ENCODE peak calls at places on chromosome 3, in ten cellular contexts. A is epithelial cell of esophagus, K is fibroblast of pulmonary artery, F is breast epithelium, Q is PC-9, P is retinal pigment epithelial cell, U is A549, B is foreskin fibroblast, L is thyroid gland, E is ovary. R is an unnamed sample.

GRCh38 chr3:94115482-94115881 is 52.6 kb downstream of the NSUN3 start:
- DNase-seq in B (peak), L (no peak), A (peak), Q (no peak), K (peak), F (no peak), P (no peak), U (peak), E (no peak), R (no peak)

GRCh38 chr3:8319935-8320634 is 181.5 kb upstream of the LMCD1 start:
- DNase-seq in P (peak), U (peak), A (peak), K (peak), L (no peak), E (no peak), F (no peak), B (peak), Q (peak), R (peak)

GRCh38 chr3:12288466-12289129 is at the start of gene PPARG:
- DNase-seq in F (no peak), A (peak), Q (peak), P (peak), B (peak), E (peak), L (peak), K (peak), U (peak), R (no peak)

GRCh38 chr3:31242561-31242960 is 290.2 kb upstream of the STT3B start:
- DNase-seq in A (no peak), E (no peak), U (no peak), Q (no peak), F (no peak), B (no peak), K (no peak), P (no peak), L (no peak), R (no peak)

GRCh38 chr3:57949779-57950618 is 58.2 kb upstream of the FLNB start:
- DNase-seq in P (no peak), B (peak), Q (peak), U (peak), K (no peak), F (no peak), E (peak), A (peak), L (peak), R (peak)

GRCh38 chr3:68123231-68123630 is 468.8 kb upstream of the SUCLG2 start:
- DNase-seq in E (no peak), Q (no peak), U (no peak), P (no peak), A (no peak), L (no peak), K (no peak), F (no peak), B (no peak), R (no peak)

GRCh38 chr3:126573492-126574117 is 14.9 kb upstream of the C3orf22 start:
- DNase-seq in L (peak), P (no peak), A (peak), K (no peak), E (no peak), B (no peak), U (peak), F (no peak), Q (no peak), R (no peak)

GRCh38 chr3:13012228-13012691 is 61.0 kb downstream of the IQSEC1 start:
- DNase-seq in K (peak), P (no peak), Q (no peak), A (no peak), E (no peak), L (peak), U (no peak), B (peak), F (no peak), R (no peak)

GRCh38 chr3:13125092-13126015 is 52.1 kb upstream of the IQSEC1 start:
- DNase-seq in B (no peak), U (no peak), Q (no peak), K (no peak), L (no peak), P (no peak), F (no peak), E (no peak), A (no peak), R (no peak)

GRCh38 chr3:156948402-156949210 is 122.5 kb downstream of the LEKR1 start:
- DNase-seq in A (no peak), U (no peak), F (no peak), K (no peak), B (no peak), L (no peak), Q (no peak), P (no peak), E (no peak), R (no peak)

GRCh38 chr3:188979669-188980311 is 192.0 kb upstream of the TPRG1 start:
- DNase-seq in U (no peak), K (no peak), F (no peak), B (peak), L (peak), E (no peak), A (no peak), Q (no peak), P (no peak), R (no peak)

GRCh38 chr3:160909917-160910316 is 153.9 kb downstream of the PPM1L start:
- DNase-seq in Q (no peak), F (no peak), K (no peak), B (no peak), A (no peak), E (no peak), L (no peak), P (no peak), U (no peak), R (no peak)

GRCh38 chr3:160904691-160905090 is 148.7 kb downstream of the PPM1L start:
- DNase-seq in F (no peak), B (no peak), Q (no peak), L (no peak), U (no peak), K (no peak), P (no peak), A (no peak), E (no peak), R (no peak)
- H3K4me3 ChIP-seq in F (no peak), B (no peak), Q (no peak), L (no peak), U (no peak), K (no peak), P (no peak), A (no peak), E (no peak), R (no peak)

GRCh38 chr3:169992156-169992555 is 25.5 kb downstream of the SEC62 start:
- DNase-seq in Q (no peak), A (no peak), K (no peak), L (no peak), B (no peak), F (no peak), P (no peak), U (no peak), E (no peak), R (no peak)

GRCh38 chr3:169996063-169996462 is 29.5 kb downstream of the SEC62 start:
- DNase-seq in U (no peak), B (no peak), F (no peak), L (no peak), A (no peak), K (no peak), E (no peak), Q (no peak), P (no peak), R (no peak)

GRCh38 chr3:169998668-169999131 is 32.1 kb downstream of the SEC62 start:
- DNase-seq in P (no peak), Q (peak), E (no peak), L (no peak), A (peak), F (no peak), U (peak), B (peak), K (peak), R (peak)

GRCh38 chr3:169990431-169990830 is 23.8 kb downstream of the SEC62 start:
- DNase-seq in P (no peak), K (no peak), B (no peak), U (no peak), Q (no peak), F (no peak), L (no peak), E (no peak), A (no peak), R (no peak)

DNA sequence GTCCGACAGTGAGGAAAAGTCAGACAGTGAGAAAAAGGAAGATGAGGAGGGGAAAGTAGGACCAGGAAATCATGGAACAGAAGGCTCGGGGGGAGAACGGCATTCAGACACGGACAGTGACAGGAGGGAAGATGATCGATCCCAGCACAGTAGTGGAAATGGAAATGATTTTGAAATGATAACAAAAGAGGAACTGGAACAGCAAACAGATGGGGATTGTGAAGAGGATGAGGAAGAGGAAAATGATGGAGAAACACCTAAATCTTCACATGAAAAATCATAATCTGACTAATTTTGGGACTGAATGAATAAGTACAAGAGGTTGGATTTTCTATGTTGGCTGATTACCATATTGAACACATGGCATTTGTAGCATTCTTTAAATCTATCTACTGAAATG is 26.2 kb downstream of the SEC62 start:
- DNase-seq in F (no peak), E (no peak), A (no peak), Q (no peak), K (no peak), P (no peak), L (no peak), B (no peak), U (no peak), R (no peak)
- TF ChIP-seq CTCF in F (no peak), E (no peak), A (no peak), Q (no peak), K (no peak), P (no peak), L (no peak), B (no peak), U (no peak), R (no peak)

DNA sequence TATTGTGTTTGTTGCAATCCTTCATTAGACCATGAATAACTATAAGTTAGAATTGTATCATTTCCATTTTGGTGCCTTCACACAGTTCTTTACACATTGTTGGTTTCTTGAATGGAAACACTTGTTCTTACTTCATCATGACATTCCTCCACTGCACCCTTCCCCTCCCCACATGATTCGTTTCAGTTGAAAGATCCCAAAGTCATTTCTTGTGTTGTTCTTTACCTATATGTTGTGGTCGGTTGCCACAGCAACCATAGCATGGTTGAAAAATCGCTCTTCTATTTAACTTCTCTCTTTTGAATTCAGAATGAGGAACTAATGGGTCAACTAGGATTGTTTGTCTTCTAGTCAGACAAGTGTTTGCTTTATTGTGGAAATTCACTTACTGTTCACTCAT is 103.3 kb downstream of the IL1RAP start:
- DNase-seq in F (no peak), K (no peak), Q (peak), L (no peak), P (no peak), B (no peak), E (no peak), U (peak), A (peak), R (peak)
- H3K4me3 ChIP-seq in F (no peak), K (no peak), Q (no peak), L (no peak), P (no peak), B (no peak), E (no peak), U (no peak), A (no peak), R (no peak)

DNA sequence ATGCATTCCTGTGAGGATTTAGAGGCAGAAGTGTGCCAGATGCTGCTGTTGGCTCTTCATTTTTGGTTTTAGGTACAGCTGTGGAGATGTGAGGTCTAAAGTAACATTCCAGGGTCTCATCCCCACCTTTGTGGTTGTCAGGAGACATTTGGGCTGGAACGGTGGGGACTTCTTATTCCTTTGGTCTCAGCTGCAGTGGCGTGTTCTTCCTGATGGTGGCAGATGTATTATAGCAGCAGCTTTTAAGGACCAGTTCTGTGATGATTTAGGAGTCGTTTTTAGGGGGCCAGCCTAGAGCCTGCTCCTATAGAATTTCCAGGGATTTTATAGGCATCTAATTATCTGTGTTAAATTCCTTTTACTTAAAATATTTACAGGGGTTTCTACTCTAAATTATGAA is 221.0 kb upstream of the EOMES start:
- DNase-seq in A (peak), U (peak), K (peak), F (no peak), B (peak), P (no peak), E (no peak), Q (no peak), L (no peak), R (no peak)
- TF ChIP-seq CTCF in A (peak), U (peak), K (peak), F (no peak), B (peak), P (peak), E (no peak), Q (peak), L (no peak), R (peak)

DNA sequence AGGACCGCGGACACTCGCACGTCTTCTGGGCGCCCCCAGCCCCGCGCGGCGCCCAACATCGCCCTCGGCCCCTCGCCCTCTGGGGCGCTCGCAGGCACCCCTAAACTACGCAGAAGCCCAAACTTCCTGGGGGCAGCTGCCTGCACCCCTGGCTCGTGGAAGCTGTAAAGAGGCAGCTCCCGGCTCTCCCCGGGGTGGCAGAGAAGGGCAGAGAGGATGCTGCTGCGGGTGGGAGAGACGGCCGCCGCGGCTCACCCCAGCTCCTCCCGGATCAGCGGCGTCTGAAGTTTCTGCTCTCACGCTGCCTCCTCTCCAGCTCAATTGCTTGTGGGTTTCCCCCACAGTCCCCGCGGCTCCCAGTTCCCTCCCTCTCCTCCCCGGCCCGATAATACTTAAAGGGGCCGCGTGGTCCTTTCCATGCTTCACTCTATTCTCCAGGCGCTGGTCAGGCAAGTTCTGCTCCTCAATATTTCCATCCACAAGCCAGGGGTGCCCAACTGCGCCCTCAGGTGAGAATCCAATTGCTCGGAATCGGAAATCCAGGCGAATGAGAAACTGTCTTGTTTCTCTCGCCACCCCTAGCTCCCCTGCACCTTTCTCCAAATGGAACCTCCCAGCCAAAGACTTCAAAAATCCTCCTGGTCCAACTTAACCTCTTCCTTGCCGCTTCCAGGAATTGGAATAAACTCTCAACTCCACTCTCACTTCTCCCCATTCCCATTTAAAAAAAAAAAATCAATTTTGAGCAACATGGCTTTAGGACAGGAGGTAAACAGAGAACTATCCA is 748.5 kb downstream of the ROBO1 start:
- DNase-seq in K (peak), A (peak), P (peak), E (peak), L (peak), Q (peak), F (peak), B (peak), U (peak), R (no peak)
- H3K4me3 ChIP-seq in K (peak), A (peak), P (peak), E (peak), L (peak), Q (peak), F (peak), B (peak), U (peak), R (peak)

GRCh38 chr3:16430717-16431630 is 82.5 kb downstream of the RFTN1 start:
- DNase-seq in P (no peak), U (no peak), A (no peak), K (no peak), B (no peak), F (no peak), E (no peak), L (no peak), Q (no peak), R (no peak)

GRCh38 chr3:16429086-16429485 is 84.4 kb downstream of the RFTN1 start:
- DNase-seq in A (peak), K (no peak), Q (no peak), F (no peak), E (no peak), P (no peak), U (no peak), B (peak), L (no peak), R (no peak)

GRCh38 chr3:16433701-16434151 is 79.8 kb downstream of the RFTN1 start:
- DNase-seq in A (no peak), Q (no peak), F (no peak), K (no peak), L (no peak), B (no peak), U (no peak), E (no peak), P (no peak), R (no peak)

GRCh38 chr3:16437640-16438039 is 75.9 kb downstream of the RFTN1 start:
- DNase-seq in A (no peak), B (no peak), Q (no peak), U (no peak), L (no peak), P (no peak), K (no peak), F (no peak), E (no peak), R (no peak)

DNA sequence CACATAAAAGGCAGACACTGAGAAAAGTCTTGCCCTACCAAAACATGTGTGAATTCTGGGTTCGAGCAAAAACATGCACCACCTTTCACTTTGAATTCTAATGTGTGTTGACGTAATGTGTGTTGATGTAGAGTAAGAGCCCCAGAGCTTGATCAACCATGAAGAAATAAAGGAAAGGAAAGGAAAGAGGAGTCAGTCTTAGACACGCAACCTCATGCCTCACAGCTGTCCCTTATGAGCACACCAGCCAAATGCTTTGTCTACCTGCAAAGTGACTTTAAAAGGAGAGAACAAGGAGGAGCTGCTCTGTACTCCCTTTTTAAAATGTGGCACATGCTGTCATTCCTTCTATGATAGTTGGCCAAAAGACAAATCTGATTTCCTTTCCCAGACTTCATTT is 80.8 kb downstream of the RFTN1 start:
- DNase-seq in E (no peak), K (no peak), U (no peak), B (no peak), P (no peak), F (no peak), L (no peak), Q (no peak), A (no peak), R (no peak)
- TF ChIP-seq CTCF in E (no peak), K (no peak), U (no peak), B (no peak), P (no peak), F (no peak), L (no peak), Q (no peak), A (no peak), R (no peak)

GRCh38 chr3:17640466-17640865 is 102.0 kb downstream of the TBC1D5 start:
- DNase-seq in E (no peak), P (no peak), F (no peak), L (no peak), Q (no peak), K (peak), U (no peak), B (peak), A (peak), R (no peak)
- H3K4me3 ChIP-seq in E (no peak), P (no peak), F (no peak), L (no peak), Q (no peak), K (no peak), U (no peak), B (no peak), A (no peak), R (no peak)